ENCODE peak calls at places on chromosome 12, in eight cellular contexts. D, W, B, S, J, Y, N and X are unnamed samples.

GRCh38 chr12:123263196-123263817 is 8.3 kb downstream of the CDK2AP1 start:
- DNase-seq in D (no peak), W (no peak), B (no peak), S (no peak), J (no peak), Y (no peak), N (no peak), X (no peak)

GRCh38 chr12:13195848-13196301 is 651 bp upstream of the EMP1 start:
- DNase-seq in D (peak; percentile 50), W (peak; percentile 59), B (peak; percentile 22), S (no peak), J (no peak), Y (peak; percentile 72), N (no peak), X (no peak)

GRCh38 chr12:116172224-116172849 is 105.2 kb downstream of the MED13L start:
- DNase-seq in D (no peak), W (no peak), B (no peak), S (no peak), J (no peak), Y (no peak), N (no peak), X (no peak)

GRCh38 chr12:9944404-9944803 is 12.2 kb upstream of the CLEC2A start:
- DNase-seq in D (no peak), W (no peak), B (no peak), S (no peak), J (no peak), Y (no peak), N (no peak), X (no peak)

GRCh38 chr12:15188136-15188535 is 33.1 kb downstream of the RERG start:
- DNase-seq in D (no peak), W (no peak), B (no peak), S (no peak), J (no peak), Y (no peak), N (no peak), X (no peak)

GRCh38 chr12:93852067-93852466 is 174.9 kb downstream of the CRADD start:
- DNase-seq in D (no peak), W (no peak), B (no peak), S (no peak), J (no peak), Y (no peak), N (no peak), X (no peak)

GRCh38 chr12:128830505-128830893 is 6.7 kb upstream of the SLC15A4 start:
- DNase-seq in D (no peak), W (no peak), B (no peak), S (no peak), J (no peak), Y (no peak), N (no peak), X (no peak)

GRCh38 chr12:116684891-116685290 is 53.0 kb downstream of the SPRING1 start:
- DNase-seq in D (no peak), W (no peak), B (no peak), S (no peak), J (no peak), Y (no peak), N (no peak), X (no peak)

GRCh38 chr12:57182918-57183575 is 33.5 kb upstream of the NXPH4 start:
- DNase-seq in D (peak; percentile 79), W (peak; percentile 27), B (peak; percentile 63), S (peak; percentile 85), J (peak; percentile 66), Y (peak; percentile 41), N (peak; percentile 76), X (peak; percentile 74)

GRCh38 chr12:90945070-90945649 is 9.8 kb downstream of the CCER1 start:
- DNase-seq in D (no peak), W (peak; percentile 12), B (no peak), S (no peak), J (no peak), Y (peak; percentile 34), N (peak; percentile 48), X (no peak)

GRCh38 chr12:4116251-4117111 is 157.1 kb upstream of the CCND2 start:
- DNase-seq in D (no peak), W (peak; percentile 69), B (no peak), S (no peak), J (no peak), Y (peak; percentile 77), N (no peak), X (peak; percentile 85)

GRCh38 chr12:133206390-133206789 is 25.1 kb downstream of the ZNF268 start:
- DNase-seq in D (no peak), W (no peak), B (no peak), S (no peak), J (no peak), Y (no peak), N (no peak), X (no peak)
- H3K9me3 ChIP-seq in D (peaks cover 95% of the 10 kb centered on the region), W (peaks cover 70% of the 10 kb centered on the region), B (peaks cover 31% of the 10 kb centered on the region), S (peaks cover 35% of the 10 kb centered on the region), J (peaks cover 97% of the 10 kb centered on the region), Y (peaks cover 19% of the 10 kb centered on the region), N (peaks cover 38% of the 10 kb centered on the region), X (peaks cover 47% of the 10 kb centered on the region)

GRCh38 chr12:130362060-130362459 is 24.4 kb downstream of the PIWIL1 start:
- DNase-seq in D (no peak), W (no peak), B (no peak), S (no peak), J (no peak), Y (no peak), N (no peak), X (no peak)

GRCh38 chr12:130367523-130367922 is 29.8 kb downstream of the PIWIL1 start:
- DNase-seq in D (no peak), W (no peak), B (no peak), S (no peak), J (no peak), Y (no peak), N (no peak), X (no peak)

GRCh38 chr12:130367003-130367402 is 29.3 kb downstream of the PIWIL1 start:
- DNase-seq in D (no peak), W (no peak), B (no peak), S (no peak), J (no peak), Y (no peak), N (no peak), X (no peak)

GRCh38 chr12:130366159-130366558 is 28.5 kb downstream of the PIWIL1 start:
- DNase-seq in D (no peak), W (no peak), B (no peak), S (no peak), J (no peak), Y (no peak), N (peak; percentile 42), X (no peak)

GRCh38 chr12:130364578-130364977 is 26.9 kb downstream of the PIWIL1 start:
- DNase-seq in D (no peak), W (no peak), B (no peak), S (no peak), J (no peak), Y (no peak), N (no peak), X (no peak)
- H3K27ac ChIP-seq in D (no peak overlapping the region), W (no peak overlapping the region), B (no peak overlapping the region), S (no peak overlapping the region), J (no peak overlapping the region), Y (no peak overlapping the region), N (no peak overlapping the region), X (no peak overlapping the region)

GRCh38 chr12:34303091-34303870 is 281.0 kb downstream of the ALG10 start:
- DNase-seq in D (no peak), W (no peak), B (peak; percentile 1), S (no peak), J (no peak), Y (no peak), N (no peak), X (no peak)
- H3K9me3 ChIP-seq in D (peaks cover 11% of the 10 kb centered on the region), W (peaks cover 6% of the 10 kb centered on the region), B (no peaks in the 10 kb centered on the region), S (no peaks in the 10 kb centered on the region), J (peaks cover 61% of the 10 kb centered on the region), Y (no peaks in the 10 kb centered on the region), N (no peaks in the 10 kb centered on the region), X (peaks cover 12% of the 10 kb centered on the region)

GRCh38 chr12:53225635-53226424 is 6.2 kb downstream of the RARG start:
- DNase-seq in D (no peak), W (no peak), B (no peak), S (no peak), J (no peak), Y (no peak), N (no peak), X (no peak)
- H3K27ac ChIP-seq in D (no peak overlapping the region), W (no peak overlapping the region), B (no peak overlapping the region), S (no peak overlapping the region), J (no peak overlapping the region), Y (no peak overlapping the region), N (no peak overlapping the region), X (no peak overlapping the region)

GRCh38 chr12:130163461-130164215 is 1.4 kb downstream of the FZD10 start:
- DNase-seq in D (no peak), W (no peak), B (no peak), S (no peak), J (no peak), Y (no peak), N (no peak), X (no peak)

GRCh38 chr12:130164216-130164542 is 1.9 kb downstream of the FZD10 start:
- DNase-seq in D (no peak), W (no peak), B (no peak), S (no peak), J (no peak), Y (no peak), N (no peak), X (no peak)

GRCh38 chr12:130167537-130167936 is 5.3 kb downstream of the FZD10 start:
- DNase-seq in D (no peak), W (no peak), B (no peak), S (no peak), J (no peak), Y (no peak), N (no peak), X (no peak)

GRCh38 chr12:130164931-130165330 is 2.7 kb downstream of the FZD10 start:
- DNase-seq in D (no peak), W (no peak), B (no peak), S (no peak), J (no peak), Y (no peak), N (no peak), X (no peak)

DNA sequence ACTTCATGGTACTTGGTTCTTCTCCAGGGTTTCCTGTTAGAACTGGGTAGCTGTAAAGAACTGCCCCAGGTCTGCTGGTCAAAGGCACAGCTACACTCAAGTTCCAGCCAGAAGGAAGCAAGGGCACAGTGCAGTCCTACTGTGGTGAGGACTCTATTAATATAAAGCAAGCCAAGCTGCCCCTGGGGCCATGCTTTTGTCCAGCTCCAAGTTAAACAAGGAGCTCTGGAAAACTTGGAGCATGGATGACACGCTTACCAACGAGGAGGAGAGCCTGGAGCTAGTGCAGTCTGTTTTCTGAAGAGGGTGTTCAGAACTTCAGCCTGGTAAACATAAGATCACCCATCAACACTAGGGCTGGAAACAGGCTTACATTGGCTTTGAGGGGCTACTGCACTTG is 4.0 kb downstream of the FZD10 start:
- DNase-seq in D (no peak), W (no peak), B (no peak), S (no peak), J (no peak), Y (no peak), N (no peak), X (no peak)
- H3K9me3 ChIP-seq in D (no peaks in the 10 kb centered on the region), W (no peaks in the 10 kb centered on the region), B (no peaks in the 10 kb centered on the region), S (no peaks in the 10 kb centered on the region), J (no peaks in the 10 kb centered on the region), Y (no peaks in the 10 kb centered on the region), N (no peaks in the 10 kb centered on the region), X (peaks cover 9% of the 10 kb centered on the region)